ENCODE peak calls at places on chromosomes 6 and 20, in ten cellular contexts. H is heart left ventricle, U is psoas muscle, N is left ventricle myocardium inferior, T is GM12865, O is ovary, X is omental fat pad, C is neural crest cell, W is ascending aorta, S is body of pancreas. B is an unnamed sample.

GRCh38 chr6:3226422-3227362 is 761 bp downstream of the TUBB2B start:
- DNase-seq in C (peak), H (no peak), X (no peak), T (peak), W (no peak), N (no peak), U (peak), O (no peak), S (no peak), B (no peak)

GRCh38 chr6:38603492-38603891 is 36.2 kb downstream of the BTBD9 start:
- DNase-seq in S (no peak), N (no peak), U (no peak), W (no peak), C (no peak), O (no peak), T (no peak), H (no peak), X (no peak), B (no peak)

GRCh38 chr6:116046739-116047138 is 14.0 kb downstream of the FRK start:
- DNase-seq in O (no peak), N (no peak), C (no peak), U (no peak), X (no peak), S (no peak), H (no peak), T (no peak), W (no peak), B (no peak)

GRCh38 chr6:77466055-77467028 is 3.1 kb upstream of the HTR1B start:
- DNase-seq in N (peak), X (no peak), S (peak), O (no peak), U (peak), H (no peak), T (peak), C (peak), W (no peak), B (peak)

GRCh38 chr6:170186909-170187668 is 103.8 kb downstream of the DLL1 start:
- DNase-seq in N (no peak), X (no peak), H (no peak), W (no peak), T (no peak), C (no peak), S (no peak), U (no peak), O (no peak), B (no peak)

GRCh38 chr6:39804666-39805065 is 12.5 kb downstream of the DAAM2 start:
- DNase-seq in O (no peak), W (no peak), S (no peak), N (no peak), U (no peak), T (no peak), X (no peak), C (no peak), H (no peak), B (peak)

GRCh38 chr6:158784505-158784904 is 34.7 kb downstream of the EZR start:
- DNase-seq in U (no peak), W (no peak), N (no peak), S (no peak), T (no peak), C (no peak), H (no peak), X (peak), O (no peak), B (peak)

GRCh38 chr20:1388706-1389483 is 4.0 kb downstream of the FKBP1A start:
- DNase-seq in C (no peak), W (no peak), U (no peak), O (no peak), N (no peak), X (no peak), S (no peak), T (no peak), H (no peak), B (no peak)

GRCh38 chr6:41274291-41274690 is 12.2 kb downstream of the TREM1 start:
- DNase-seq in W (no peak), O (no peak), H (no peak), N (no peak), C (no peak), U (no peak), X (no peak), S (no peak), T (no peak), B (no peak)

GRCh38 chr20:53786071-53786444 is 192.4 kb upstream of the ZNF217 start:
- DNase-seq in S (no peak), W (no peak), O (no peak), H (no peak), T (no peak), N (no peak), C (no peak), X (no peak), U (no peak), B (no peak)

GRCh38 chr6:134683783-134684765 is 265.8 kb downstream of the ALDH8A1 start:
- DNase-seq in H (no peak), N (no peak), W (no peak), O (no peak), U (no peak), C (no peak), S (no peak), T (no peak), X (no peak), B (peak)

GRCh38 chr20:11986954-11987353 is 69.3 kb downstream of the BTBD3 start:
- DNase-seq in U (no peak), S (no peak), T (no peak), N (no peak), O (no peak), C (no peak), H (no peak), W (no peak), X (no peak), B (no peak)

GRCh38 chr20:23097636-23098580 is 11.8 kb upstream of the CD93 start:
- DNase-seq in W (no peak), U (no peak), O (no peak), N (no peak), C (no peak), T (no peak), H (no peak), S (no peak), X (no peak), B (no peak)

GRCh38 chr6:161031721-161032495 is 40.3 kb downstream of the MAP3K4 start:
- DNase-seq in O (no peak), W (no peak), U (no peak), N (no peak), S (no peak), T (no peak), C (no peak), X (no peak), H (no peak), B (peak)

GRCh38 chr6:36724514-36725385 is 27.1 kb downstream of the RAB44 start:
- DNase-seq in S (peak), X (peak), H (peak), W (peak), C (peak), O (peak), T (peak), N (peak), U (peak), B (peak)

GRCh38 chr20:10527781-10528180 is 92.7 kb downstream of the SLX4IP start:
- DNase-seq in C (no peak), T (no peak), H (no peak), S (no peak), N (no peak), X (no peak), O (no peak), W (no peak), U (no peak), B (no peak)

GRCh38 chr20:23340524-23340923 is 10.1 kb upstream of the NXT1 start:
- DNase-seq in S (no peak), U (peak), H (peak), N (peak), T (peak), W (peak), C (peak), O (peak), X (no peak), B (peak)

GRCh38 chr20:21397341-21398108 is at the start of gene NKX2-4:
- DNase-seq in O (no peak), X (no peak), U (no peak), T (no peak), H (no peak), W (no peak), N (no peak), C (no peak), S (no peak), B (no peak)

GRCh38 chr20:46963758-46964181 is 69.1 kb downstream of the EYA2 start:
- DNase-seq in O (no peak), W (no peak), U (no peak), T (no peak), N (no peak), S (no peak), C (no peak), X (no peak), H (no peak), B (no peak)

GRCh38 chr6:108866798-108867197 is 18.6 kb downstream of the ARMC2 start:
- DNase-seq in N (no peak), W (no peak), C (no peak), U (no peak), T (no peak), O (no peak), X (no peak), S (no peak), H (no peak), B (no peak)

GRCh38 chr6:4358414-4359107 is 223.2 kb upstream of the ECI2 start:
- DNase-seq in S (peak), T (no peak), H (peak), U (peak), W (peak), N (peak), C (peak), O (peak), X (peak), B (peak)

GRCh38 chr6:70763754-70764153 is 96.1 kb downstream of the SMAP1 start:
- DNase-seq in C (no peak), X (no peak), O (no peak), S (no peak), W (no peak), N (no peak), T (no peak), H (no peak), U (no peak), B (peak)

GRCh38 chr20:40754372-40754943 is 65.4 kb upstream of the MAFB start:
- DNase-seq in X (no peak), N (peak), W (no peak), O (no peak), H (peak), U (peak), C (no peak), T (no peak), S (peak), B (no peak)

GRCh38 chr6:63352587-63353281 is 33.0 kb upstream of the LGSN start:
- DNase-seq in U (no peak), H (no peak), T (peak), N (no peak), C (peak), O (no peak), X (no peak), S (peak), W (no peak), B (peak)

GRCh38 chr6:16759646-16760535 is 1.4 kb downstream of the ATXN1 start:
- DNase-seq in C (peak), N (peak), T (peak), S (peak), W (peak), O (peak), U (peak), H (peak), X (peak), B (peak)

GRCh38 chr20:32474967-32475819 is 109.9 kb downstream of the NOL4L start:
- DNase-seq in H (peak), U (peak), C (peak), O (peak), X (no peak), T (peak), N (peak), S (peak), W (peak), B (peak)

GRCh38 chr6:151749341-151749740 is 58.1 kb upstream of the ESR1 start:
- DNase-seq in W (no peak), C (no peak), H (no peak), U (no peak), N (no peak), T (no peak), O (no peak), S (no peak), X (no peak), B (no peak)

GRCh38 chr6:129543981-129544380 is 166.0 kb downstream of the ARHGAP18 start:
- DNase-seq in H (no peak), O (no peak), S (no peak), C (no peak), T (no peak), X (no peak), U (no peak), N (no peak), W (no peak), B (peak)

DNA sequence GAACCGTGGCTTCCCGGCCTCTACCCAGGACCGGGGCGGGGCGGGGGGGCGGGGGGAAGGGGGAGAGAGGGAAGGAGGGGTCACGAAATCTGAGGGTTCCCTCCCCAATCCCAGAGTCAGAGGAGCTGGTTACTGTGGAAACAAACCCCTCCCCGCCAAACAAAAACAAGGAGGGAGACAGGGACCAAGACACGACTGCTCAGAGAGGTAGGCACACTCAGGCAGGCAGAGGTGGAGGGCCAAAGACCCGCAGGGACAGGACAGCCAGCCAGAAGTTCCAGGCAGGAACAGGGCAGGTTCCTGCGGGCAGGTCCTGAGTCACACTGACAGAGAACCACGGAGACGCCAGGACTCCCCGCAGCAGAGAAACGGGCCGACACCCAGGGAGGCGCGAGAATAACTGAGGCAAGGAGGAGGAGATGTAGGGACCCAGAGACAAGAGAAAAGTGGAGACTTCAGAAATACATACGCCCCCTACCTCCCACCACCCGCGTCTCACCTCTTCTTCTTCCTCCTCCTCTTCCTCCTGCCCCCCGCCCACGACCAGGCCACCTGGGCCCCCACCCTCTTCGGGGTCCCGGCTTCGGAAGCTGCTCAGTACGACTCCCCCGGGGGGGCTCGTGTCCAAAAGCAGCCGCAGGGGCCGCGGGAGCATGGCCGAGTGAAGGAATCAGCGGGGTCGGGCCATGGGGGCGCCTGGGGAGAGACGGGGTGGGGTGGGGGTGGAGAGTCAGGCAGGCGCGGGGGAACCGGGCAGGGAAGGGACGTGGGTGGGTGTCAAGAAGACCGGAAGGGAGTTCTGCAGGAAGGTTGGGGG is 578 bp downstream of the RGL2 start:
- DNase-seq in H (peak), T (peak), X (peak), U (peak), W (peak), C (no peak), O (peak), S (peak), N (no peak), B (peak)
- TF ChIP-seq CTCF in H (no peak), T (no peak), X (no peak), U (no peak), W (no peak), C (no peak), O (no peak), S (no peak), N (no peak), B (peak)

GRCh38 chr6:125759184-125759902 is 9.9 kb downstream of the HEY2 start:
- DNase-seq in U (no peak), W (peak), H (peak), O (no peak), X (no peak), C (peak), T (no peak), N (peak), S (no peak), B (no peak)
- TF ChIP-seq CTCF in U (no peak), W (peak), H (peak), O (no peak), X (no peak), C (peak), T (no peak), N (peak), S (no peak), B (peak)

GRCh38 chr6:119283214-119283613 is 66.3 kb downstream of the MAN1A1 start:
- DNase-seq in H (no peak), T (no peak), O (no peak), X (no peak), S (no peak), N (no peak), U (no peak), W (no peak), C (no peak), B (no peak)

GRCh38 chr6:119280586-119281163 is 68.9 kb downstream of the MAN1A1 start:
- DNase-seq in W (no peak), O (no peak), X (no peak), N (no peak), C (no peak), T (no peak), S (no peak), U (no peak), H (no peak), B (no peak)

GRCh38 chr6:119285908-119286625 is 63.5 kb downstream of the MAN1A1 start:
- DNase-seq in H (no peak), S (no peak), T (no peak), N (no peak), W (no peak), C (no peak), O (no peak), U (no peak), X (no peak), B (no peak)

GRCh38 chr6:119283979-119284545 is 65.5 kb downstream of the MAN1A1 start:
- DNase-seq in U (no peak), N (no peak), X (no peak), O (no peak), T (no peak), H (no peak), W (no peak), C (no peak), S (no peak), B (no peak)

GRCh38 chr6:119284861-119285521 is 64.6 kb downstream of the MAN1A1 start:
- DNase-seq in H (no peak), C (no peak), W (no peak), U (no peak), N (no peak), T (peak), X (no peak), S (no peak), O (no peak), B (no peak)
- TF ChIP-seq CTCF in H (peak), C (peak), W (no peak), U (no peak), N (peak), T (peak), X (no peak), S (no peak), O (no peak), B (no peak)

DNA sequence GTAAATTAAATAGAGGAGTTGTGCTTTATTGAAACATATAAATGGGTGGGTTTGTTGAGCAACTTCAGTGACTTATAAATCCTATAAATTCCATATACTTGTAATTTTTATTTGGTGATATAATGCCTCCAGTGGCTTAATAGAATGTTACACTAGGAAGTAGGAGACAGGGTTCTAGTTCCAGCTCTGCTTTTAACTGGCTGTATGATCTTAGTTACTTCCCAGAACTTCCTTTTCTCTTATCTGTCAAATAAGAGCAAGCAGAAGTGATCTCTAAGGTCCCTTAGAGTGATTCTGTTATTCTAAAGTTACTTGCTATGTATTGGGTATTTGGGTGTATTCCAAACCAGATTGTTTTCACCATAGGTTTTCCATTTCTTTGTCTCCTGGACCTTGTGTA is 10.2 kb downstream of the ZSCAN23 start:
- DNase-seq in W (no peak), H (no peak), S (no peak), C (no peak), T (no peak), O (no peak), U (no peak), N (no peak), X (no peak), B (no peak)
- TF ChIP-seq CTCF in W (no peak), H (no peak), S (no peak), C (peak), T (no peak), O (no peak), U (no peak), N (no peak), X (no peak), B (peak)

DNA sequence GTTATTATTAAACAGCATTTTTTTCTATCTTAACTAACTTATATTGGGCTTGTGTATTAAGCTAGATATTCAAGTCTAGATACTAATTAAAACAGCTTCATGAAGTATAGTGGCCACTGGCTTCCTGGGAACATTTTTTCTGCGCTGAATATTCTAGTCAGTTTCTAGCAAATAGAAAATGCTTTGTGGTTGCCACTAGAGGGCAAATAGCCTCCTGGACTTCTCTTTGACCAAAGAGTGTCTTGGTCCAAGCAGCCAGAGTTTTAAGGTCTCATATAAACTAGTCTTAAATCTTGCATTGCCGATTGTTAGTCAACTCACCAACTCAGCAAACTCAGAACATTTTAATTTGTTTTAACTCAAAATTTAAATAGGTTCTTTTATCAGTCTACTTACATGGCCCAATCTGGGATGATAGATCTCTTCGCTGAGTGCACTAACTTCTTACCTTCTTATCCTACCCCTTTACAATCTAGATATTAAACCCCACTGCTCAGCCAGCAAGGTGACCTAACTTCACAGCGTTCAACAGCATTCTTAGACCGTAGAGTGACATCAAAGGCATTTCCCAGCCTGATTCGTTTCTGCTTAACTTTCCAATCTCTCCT is 24.6 kb upstream of the ID4 start:
- DNase-seq in S (peak), U (no peak), X (no peak), H (no peak), W (no peak), O (no peak), C (no peak), T (peak), N (no peak), B (peak)
- TF ChIP-seq CTCF in S (peak), U (peak), X (no peak), H (peak), W (peak), O (peak), C (peak), T (peak), N (peak), B (peak)

GRCh38 chr6:154765273-154765672 is 32.1 kb downstream of the SCAF8 start:
- DNase-seq in C (no peak), U (no peak), X (no peak), S (no peak), N (no peak), T (no peak), O (no peak), W (no peak), H (no peak), B (no peak)
- TF ChIP-seq CTCF in C (no peak), U (no peak), X (no peak), S (no peak), N (no peak), T (no peak), O (no peak), W (no peak), H (no peak), B (no peak)

DNA sequence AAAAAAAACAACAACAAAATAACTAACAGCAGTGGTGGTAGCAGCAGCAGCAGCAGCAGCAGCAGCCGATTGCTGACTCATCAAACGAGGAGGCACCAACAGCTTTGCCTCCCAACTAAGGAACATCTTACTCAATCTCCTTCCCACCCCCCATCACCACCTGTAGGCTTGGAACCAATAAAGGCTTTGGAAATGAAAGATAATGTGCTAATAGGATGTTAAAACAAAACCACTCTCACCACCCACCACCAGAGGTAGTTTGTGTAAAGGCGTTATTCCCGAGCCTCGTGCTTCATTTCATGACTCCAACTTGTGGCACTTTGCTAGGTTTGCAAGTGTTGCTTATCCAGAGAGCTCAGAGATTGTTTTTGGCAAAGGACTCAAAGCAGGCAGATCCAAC is 346.5 kb downstream of the CD83 start:
- DNase-seq in U (no peak), X (no peak), N (no peak), T (no peak), O (no peak), W (no peak), C (no peak), S (no peak), H (no peak), B (no peak)
- TF ChIP-seq CTCF in U (no peak), X (no peak), N (no peak), T (no peak), O (no peak), W (no peak), C (no peak), S (no peak), H (no peak), B (no peak)

GRCh38 chr20:3632311-3633004 is 30.7 kb downstream of the GFRA4 start:
- DNase-seq in T (no peak), N (no peak), O (no peak), C (no peak), S (no peak), X (no peak), U (no peak), W (no peak), H (no peak), B (no peak)
- TF ChIP-seq CTCF in T (no peak), N (no peak), O (no peak), C (no peak), S (peak), X (no peak), U (no peak), W (no peak), H (no peak), B (peak)

B was measured in HFFc6.